ENCODE peak calls at places on chromosomes 12 and 14, in nine cellular contexts. Q, P, U, W, G, E, M, K and J are unnamed samples. For H3K79me2, the result is how much of the 10 kb centered on the place peaks cover.

GRCh38 chr14:74611672-74612345 is at the start of gene LTBP2:
- DNase-seq in G (no peak), K (no peak), P (peak), W (no peak), U (peak), Q (no peak), E (peak), M (peak), J (no peak)

GRCh38 chr14:20167091-20167490 is 23.6 kb upstream of the OR11G2 start:
- DNase-seq in E (no peak), P (no peak), G (no peak), K (no peak), W (no peak), M (no peak), U (no peak), Q (no peak), J (no peak)

GRCh38 chr12:116069943-116070342 is 207.6 kb downstream of the MED13L start:
- DNase-seq in E (no peak), K (no peak), W (no peak), Q (no peak), U (no peak), P (no peak), G (no peak), M (no peak), J (no peak)

GRCh38 chr14:91114079-91115065 is 499 bp downstream of the DGLUCY start:
- DNase-seq in G (peak), K (peak), U (peak), W (peak), M (peak), E (peak), P (no peak), Q (peak), J (peak)

GRCh38 chr12:45219621-45220020 is 3.7 kb downstream of the ANO6 start:
- DNase-seq in E (no peak), Q (no peak), G (no peak), K (peak), M (no peak), P (no peak), U (no peak), W (no peak), J (no peak)

GRCh38 chr14:68655021-68655811 is 137.7 kb downstream of the ZFP36L1 start:
- DNase-seq in E (no peak), G (no peak), P (no peak), K (no peak), U (no peak), M (no peak), Q (peak), W (peak), J (no peak)

GRCh38 chr12:44246481-44247105 is 410.7 kb downstream of the TMEM117 start:
- DNase-seq in P (no peak), K (no peak), G (no peak), Q (no peak), U (no peak), M (no peak), W (no peak), E (no peak), J (no peak)

GRCh38 chr12:131831021-131831571 is 2.9 kb downstream of the MMP17 start:
- DNase-seq in Q (peak), E (peak), K (no peak), G (no peak), W (no peak), U (no peak), P (peak), M (peak), J (no peak)

GRCh38 chr12:109329710-109330109 is 18.0 kb upstream of the MYO1H start:
- DNase-seq in W (no peak), U (no peak), K (no peak), E (no peak), G (no peak), P (no peak), Q (no peak), M (no peak), J (no peak)

GRCh38 chr14:94136575-94137331 is 7.3 kb upstream of the IFI27L2 start:
- DNase-seq in G (peak), M (peak), P (peak), K (no peak), E (peak), W (peak), U (peak), Q (peak), J (peak)

GRCh38 chr12:57755454-57756372 is 810 bp downstream of the MARCHF9 start:
- DNase-seq in G (no peak), E (peak), P (peak), K (no peak), W (no peak), U (peak), Q (no peak), M (peak), J (peak)

GRCh38 chr12:120399531-120399930 is 30.6 kb upstream of the MSI1 start:
- DNase-seq in Q (peak), U (no peak), W (no peak), M (peak), E (no peak), P (peak), K (no peak), G (no peak), J (no peak)

GRCh38 chr14:91869556-91869955 is 2.2 kb upstream of the TC2N start:
- DNase-seq in E (no peak), G (no peak), Q (peak), M (no peak), K (no peak), U (no peak), W (peak), P (no peak), J (no peak)

GRCh38 chr14:81125536-81125935 is 95.2 kb downstream of the GTF2A1 start:
- DNase-seq in E (no peak), M (no peak), K (no peak), P (no peak), Q (no peak), U (no peak), W (no peak), G (no peak), J (no peak)

GRCh38 chr12:16600525-16600924 is 5.4 kb downstream of the LMO3 start:
- DNase-seq in E (no peak), Q (no peak), G (no peak), M (no peak), W (no peak), U (no peak), K (no peak), P (no peak), J (no peak)

GRCh38 chr12:11658796-11659195 is 9.3 kb downstream of the ETV6 start:
- DNase-seq in K (no peak), P (peak), U (no peak), E (no peak), Q (peak), G (no peak), W (no peak), M (peak), J (no peak)

GRCh38 chr14:100688598-100689499 is 37.8 kb upstream of the DLK1 start:
- DNase-seq in M (peak), E (no peak), P (peak), U (no peak), G (no peak), Q (peak), K (peak), W (no peak), J (no peak)

GRCh38 chr12:67752226-67752732 is 103.7 kb downstream of the DYRK2 start:
- DNase-seq in E (no peak), K (peak), P (peak), U (no peak), Q (no peak), W (no peak), G (no peak), M (peak), J (no peak)

GRCh38 chr14:66610154-66610563 is 102.2 kb downstream of the GPHN start:
- DNase-seq in K (no peak), E (no peak), W (peak), Q (peak), U (peak), M (peak), G (no peak), P (peak), J (peak)

GRCh38 chr12:106898001-106898966 is 57.4 kb upstream of the TMEM263 start:
- DNase-seq in E (peak), K (no peak), M (no peak), G (no peak), P (no peak), U (no peak), W (no peak), Q (no peak), J (no peak)

GRCh38 chr12:4119157-4119761 is 154.3 kb upstream of the CCND2 start:
- DNase-seq in G (no peak), U (no peak), E (no peak), P (no peak), M (no peak), K (no peak), W (no peak), Q (no peak), J (peak)

GRCh38 chr12:52246720-52247621 is 13.9 kb downstream of the KRT7 start:
- DNase-seq in Q (no peak), E (peak), M (no peak), P (peak), G (no peak), U (peak), K (peak), W (peak), J (no peak)

GRCh38 chr12:33708935-33709334 is 269.3 kb upstream of the SYT10 start:
- DNase-seq in U (no peak), M (no peak), K (no peak), W (no peak), Q (no peak), G (no peak), P (peak), E (no peak), J (no peak)

GRCh38 chr14:72809063-72809462 is 84.8 kb downstream of the DPF3 start:
- DNase-seq in M (no peak), W (no peak), G (no peak), K (no peak), U (no peak), E (no peak), P (no peak), Q (no peak), J (no peak)

GRCh38 chr12:45076417-45077031 is 25.6 kb upstream of the DBX2 start:
- DNase-seq in E (no peak), G (no peak), Q (no peak), P (no peak), U (peak), M (no peak), W (no peak), K (no peak), J (no peak)

GRCh38 chr12:24470050-24470449 is 478.9 kb downstream of the BCAT1 start:
- DNase-seq in K (no peak), M (no peak), U (no peak), Q (peak), E (no peak), P (no peak), W (no peak), G (no peak), J (no peak)

GRCh38 chr14:78530078-78530477 is 359.9 kb downstream of the NRXN3 start:
- DNase-seq in Q (no peak), U (peak), E (peak), K (no peak), W (no peak), M (peak), P (peak), G (no peak), J (peak)

GRCh38 chr12:54560374-54560858 is 11.0 kb downstream of the PDE1B start:
- DNase-seq in K (no peak), M (peak), W (no peak), U (peak), Q (peak), G (peak), P (no peak), E (peak), J (no peak)

GRCh38 chr12:124259168-124260066 is 35.5 kb upstream of the RFLNA start:
- DNase-seq in G (no peak), M (peak), W (no peak), E (no peak), P (no peak), Q (peak), K (no peak), U (no peak), J (no peak)

GRCh38 chr12:75613981-75614380 is 102.6 kb upstream of the KRR1 start:
- DNase-seq in K (no peak), Q (peak), W (no peak), E (no peak), G (no peak), P (no peak), U (no peak), M (peak), J (no peak)

GRCh38 chr12:75720807-75721206 is 209.4 kb upstream of the KRR1 start:
- DNase-seq in P (peak), M (no peak), G (no peak), E (no peak), W (no peak), K (peak), U (peak), Q (no peak), J (no peak)

GRCh38 chr12:15304296-15304695 is 18.0 kb upstream of the PTPRO start:
- DNase-seq in G (no peak), U (no peak), M (no peak), P (no peak), Q (no peak), K (no peak), W (no peak), E (no peak), J (no peak)

GRCh38 chr12:124581792-124582424 is 14.5 kb upstream of the NCOR2 start:
- DNase-seq in P (no peak), G (no peak), Q (no peak), K (no peak), U (no peak), E (no peak), W (no peak), M (no peak), J (no peak)

GRCh38 chr14:63717704-63718103 is 10.2 kb downstream of the SGPP1 start:
- DNase-seq in G (peak), K (peak), P (peak), Q (peak), W (no peak), E (no peak), U (peak), M (peak), J (peak)

GRCh38 chr12:67669217-67669924 is 20.8 kb downstream of the DYRK2 start:
- DNase-seq in U (no peak), M (no peak), G (peak), W (no peak), Q (no peak), P (no peak), K (no peak), E (no peak), J (no peak)

GRCh38 chr12:188910-189621 is 24.9 kb downstream of the SLC6A12 start:
- DNase-seq in M (peak), Q (peak), U (peak), G (peak), E (peak), K (no peak), P (peak), W (no peak), J (peak)

GRCh38 chr12:31324845-31325523 is 966 bp downstream of the SINHCAF start:
- DNase-seq in Q (peak), K (no peak), E (peak), G (peak), M (peak), U (peak), W (no peak), P (peak), J (peak)

GRCh38 chr12:82028772-82029171 is 269.6 kb upstream of the PPFIA2 start:
- DNase-seq in P (no peak), U (no peak), G (no peak), M (no peak), Q (no peak), E (no peak), K (no peak), W (no peak), J (no peak)

GRCh38 chr14:61477845-61478438 is 156.6 kb downstream of the PRKCH start:
- DNase-seq in U (no peak), K (peak), W (no peak), Q (peak), E (no peak), G (peak), P (peak), M (peak), J (no peak)

GRCh38 chr12:100668939-100669536 is 95.6 kb downstream of the GAS2L3 start:
- DNase-seq in Q (peak), M (peak), E (peak), P (peak), K (peak), U (peak), W (peak), G (peak), J (peak)

DNA sequence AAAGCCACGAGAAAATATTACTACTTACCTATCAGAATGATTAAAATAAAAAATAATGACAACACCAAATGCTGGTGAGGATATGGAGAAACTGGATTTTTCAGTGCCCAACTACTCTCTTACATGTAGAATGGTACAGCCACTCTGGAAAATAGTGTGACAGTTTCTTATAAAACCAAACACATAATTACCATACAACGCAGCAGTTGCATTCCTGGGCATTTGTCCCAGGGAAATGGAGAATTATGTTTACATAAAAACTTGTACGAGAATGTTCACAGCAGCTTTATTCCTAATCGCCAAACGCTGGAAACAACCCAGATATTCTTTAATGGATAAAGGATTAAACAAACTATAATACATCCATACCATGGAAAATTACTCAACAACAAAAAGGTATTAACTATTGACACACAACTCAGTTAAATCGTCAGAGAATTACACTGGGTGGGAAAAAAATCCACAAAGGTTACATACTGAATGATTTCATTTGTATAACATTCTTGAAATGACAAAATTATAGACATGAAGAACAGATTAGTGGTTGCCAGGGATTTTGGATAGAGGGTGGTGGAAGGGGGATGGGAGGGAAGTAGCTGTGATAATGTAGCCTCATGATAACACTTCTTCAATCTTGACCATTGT is 35.4 kb downstream of the TAOK3 start:
- DNase-seq in Q (peak), M (peak), E (no peak), W (no peak), P (peak), K (no peak), U (no peak), G (no peak), J (no peak)
- H3K79me2 ChIP-seq in Q (under half), M (half or more), E (under half), W (under half), P (under half), K (under half), U (under half), G (under half), J (under half)

GRCh38 chr14:54715811-54716210 is 148.9 kb downstream of the SAMD4A start:
- DNase-seq in M (peak), P (no peak), W (no peak), Q (no peak), U (no peak), E (no peak), K (no peak), G (no peak), J (no peak)
- TF ChIP-seq EZH2 in M (no peak), P (no peak), W (no peak), Q (no peak), U (no peak), E (no peak), K (no peak), G (no peak), J (no peak)

GRCh38 chr12:123050913-123051312 is 70.4 kb downstream of the ARL6IP4 start:
- DNase-seq in E (no peak), K (no peak), P (no peak), M (no peak), W (no peak), G (no peak), U (no peak), Q (no peak), J (no peak)
- H3K27ac ChIP-seq in E (peak), K (no peak), P (no peak), M (no peak), W (no peak), G (no peak), U (no peak), Q (no peak), J (no peak)

DNA sequence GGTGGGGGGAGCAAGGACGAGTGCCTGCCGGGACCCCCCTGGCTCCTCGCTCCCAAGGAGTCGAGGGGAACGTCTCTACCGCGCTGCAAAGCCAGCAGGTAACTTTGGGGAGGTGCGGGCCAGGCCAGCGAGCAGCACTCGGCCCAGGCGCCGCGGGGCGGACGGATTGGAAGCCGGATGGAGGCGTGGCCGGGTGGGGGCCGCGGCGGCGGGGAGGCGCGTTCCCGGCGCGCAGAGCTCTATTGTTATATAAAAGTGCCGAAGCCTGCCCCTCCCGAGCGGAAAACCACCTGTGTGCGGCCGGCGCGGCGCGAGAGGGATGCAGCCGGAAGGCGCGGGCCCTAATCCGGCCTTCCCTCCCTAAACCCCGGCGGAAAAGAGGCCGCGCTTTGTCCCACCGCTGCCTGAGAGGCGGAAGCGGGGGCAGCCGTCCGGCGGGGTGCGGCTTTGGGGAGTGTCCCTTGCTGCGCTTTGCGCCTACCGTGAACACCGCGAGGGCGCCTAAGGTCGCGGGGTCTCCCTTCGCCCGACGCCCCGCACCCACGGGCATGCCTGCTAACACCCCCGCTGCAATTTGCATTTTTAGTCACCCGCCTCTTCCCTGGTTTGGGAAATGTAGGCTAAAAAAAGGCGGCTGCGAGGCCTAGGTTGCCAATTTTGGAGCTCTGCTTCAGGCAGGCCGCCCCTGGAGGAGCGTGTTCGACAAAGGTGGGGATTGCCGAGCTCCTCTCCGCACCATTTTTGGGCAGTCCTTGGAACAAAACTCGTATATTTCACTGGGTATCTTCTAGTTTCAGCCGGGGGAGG is 1.7 kb upstream of the DUSP6 start:
- DNase-seq in P (peak), U (peak), K (peak), W (peak), E (peak), G (peak), Q (peak), M (peak), J (peak)
- H3K79me2 ChIP-seq in P (under half), U (under half), K (half or more), W (half or more), E (half or more), G (under half), Q (under half), M (half or more), J (under half)

GRCh38 chr14:105411985-105412767 is 7.5 kb upstream of the MTA1 start:
- DNase-seq in W (no peak), G (no peak), K (no peak), M (no peak), P (no peak), U (no peak), E (no peak), Q (no peak), J (no peak)

GRCh38 chr14:105409379-105409778 is 10.2 kb upstream of the MTA1 start:
- DNase-seq in Q (no peak), E (no peak), U (no peak), W (no peak), M (no peak), P (no peak), G (no peak), K (no peak), J (no peak)

GRCh38 chr14:105408592-105408991 is 10.3 kb downstream of the TEX22 start:
- DNase-seq in W (no peak), G (no peak), U (no peak), K (no peak), E (no peak), Q (no peak), M (no peak), P (no peak), J (no peak)

GRCh38 chr14:105411017-105411941 is 8.3 kb upstream of the MTA1 start:
- DNase-seq in P (peak), M (peak), U (peak), Q (peak), W (no peak), G (peak), K (peak), E (peak), J (no peak)

DNA sequence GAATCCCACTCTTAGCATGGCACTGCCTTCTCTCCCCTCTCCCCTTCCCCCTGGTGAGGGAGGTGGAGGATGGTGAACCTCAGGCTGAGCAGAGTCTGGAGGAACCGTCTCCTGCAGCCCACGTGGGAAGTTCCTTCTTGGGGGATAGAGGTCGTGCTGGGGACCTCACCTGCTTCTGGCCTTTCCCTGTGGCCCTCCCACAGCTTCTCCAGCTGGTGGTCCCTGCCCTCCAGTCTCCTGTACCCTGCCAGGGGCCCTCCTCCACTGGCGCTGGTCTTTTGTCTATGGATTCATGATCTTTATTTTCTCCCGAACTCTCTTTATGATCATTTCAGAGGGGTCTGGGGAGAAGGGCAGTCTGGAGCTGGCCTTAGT is 9.0 kb upstream of the MTA1 start:
- DNase-seq in E (no peak), G (no peak), K (no peak), W (no peak), Q (no peak), U (no peak), P (no peak), M (no peak), J (no peak)
- TF ChIP-seq EZH2 in E (no peak), G (no peak), K (no peak), W (peak), Q (no peak), U (no peak), P (no peak), M (no peak), J (no peak)